ENCODE peak calls at places on chromosomes 11 and 22, in eight cellular contexts. Z is HCT116, Y is Panc1, T is GM12878, V is upper lobe of left lung, B is K562, H is HepG2, N is GM23338. W is an unnamed sample.

GRCh38 chr11:35702126-35702525 is 39.6 kb downstream of the TRIM44 start:
- ATAC-seq in N (no peak), H (no peak), B (no peak), V (no peak), T (no peak), Y (no peak), Z (no peak), W (no peak)

GRCh38 chr22:26169312-26170111 is at the start of gene SEZ6L:
- ATAC-seq in V (peak), N (peak), Y (no peak), H (peak), B (no peak), Z (no peak), T (no peak), W (peak)

GRCh38 chr22:37659066-37659896 is 758 bp downstream of the PDXP start:
- ATAC-seq in H (peak), Z (no peak), N (no peak), T (no peak), V (no peak), Y (peak), B (no peak), W (no peak)

GRCh38 chr22:25704701-25705100 is 37.3 kb upstream of the MYO18B start:
- ATAC-seq in Y (no peak), B (no peak), T (peak), V (no peak), H (no peak), Z (no peak), N (no peak), W (no peak)

GRCh38 chr11:64103377-64103985 is 62.4 kb downstream of the MACROD1 start:
- ATAC-seq in Y (no peak), T (no peak), V (no peak), Z (no peak), N (no peak), H (no peak), B (no peak), W (no peak)

GRCh38 chr11:92886243-92886905 is 83.1 kb upstream of the MTNR1B start:
- ATAC-seq in N (peak), T (peak), Y (peak), H (peak), Z (peak), V (peak), B (peak), W (peak)

GRCh38 chr11:93166194-93166593 is 31.6 kb downstream of the SLC36A4 start:
- ATAC-seq in N (no peak), Y (no peak), H (no peak), V (no peak), Z (no peak), T (no peak), B (no peak), W (no peak)

GRCh38 chr11:96271777-96272176 is 71.2 kb downstream of the MAML2 start:
- ATAC-seq in N (no peak), Y (no peak), B (no peak), H (no peak), Z (no peak), V (no peak), T (no peak), W (no peak)

GRCh38 chr11:132106336-132106982 is 736.0 kb downstream of the NTM start:
- ATAC-seq in B (no peak), Z (no peak), H (no peak), N (no peak), Y (no peak), V (no peak), T (no peak), W (no peak)

GRCh38 chr11:125164422-125165110 is at the start of gene PKNOX2:
- ATAC-seq in Z (peak), Y (peak), B (peak), N (peak), V (peak), T (peak), H (peak), W (peak)

GRCh38 chr22:23012081-23012622 is 58.2 kb upstream of the GNAZ start:
- ATAC-seq in T (peak), N (no peak), Y (no peak), V (no peak), Z (no peak), B (no peak), H (no peak), W (no peak)

GRCh38 chr11:95831198-95831883 is 41.0 kb downstream of the CEP57 start:
- ATAC-seq in T (peak), H (no peak), Z (no peak), N (no peak), Y (no peak), V (no peak), B (no peak), W (no peak)

GRCh38 chr11:119615003-119615878 is 113.8 kb downstream of the NECTIN1 start:
- ATAC-seq in N (no peak), Z (peak), B (no peak), T (peak), V (peak), H (peak), Y (peak), W (peak)

GRCh38 chr11:18329196-18329870 is 7.0 kb downstream of the GTF2H1 start:
- ATAC-seq in Z (no peak), N (no peak), H (no peak), T (peak), B (peak), V (no peak), Y (no peak), W (no peak)

GRCh38 chr11:99069831-99070444 is 49.2 kb downstream of the CNTN5 start:
- ATAC-seq in Z (no peak), H (peak), B (no peak), T (peak), V (peak), N (peak), Y (peak), W (no peak)

GRCh38 chr11:9820260-9820659 is 156.4 kb downstream of the SWAP70 start:
- ATAC-seq in Y (peak), H (no peak), B (peak), V (no peak), N (peak), Z (no peak), T (no peak), W (no peak)

GRCh38 chr11:126371595-126371994 is 16.1 kb downstream of the ST3GAL4 start:
- ATAC-seq in T (no peak), B (no peak), N (no peak), Z (no peak), V (no peak), H (no peak), Y (no peak), W (no peak)

GRCh38 chr22:29951675-29952413 is 68.9 kb downstream of the MTMR3 start:
- ATAC-seq in N (peak), V (no peak), Z (no peak), T (no peak), Y (no peak), B (peak), H (no peak), W (no peak)

GRCh38 chr11:93663021-93663420 is 1.5 kb downstream of the CEP295 start:
- ATAC-seq in V (no peak), N (no peak), T (no peak), B (peak), H (no peak), Y (no peak), Z (no peak), W (no peak)

DNA sequence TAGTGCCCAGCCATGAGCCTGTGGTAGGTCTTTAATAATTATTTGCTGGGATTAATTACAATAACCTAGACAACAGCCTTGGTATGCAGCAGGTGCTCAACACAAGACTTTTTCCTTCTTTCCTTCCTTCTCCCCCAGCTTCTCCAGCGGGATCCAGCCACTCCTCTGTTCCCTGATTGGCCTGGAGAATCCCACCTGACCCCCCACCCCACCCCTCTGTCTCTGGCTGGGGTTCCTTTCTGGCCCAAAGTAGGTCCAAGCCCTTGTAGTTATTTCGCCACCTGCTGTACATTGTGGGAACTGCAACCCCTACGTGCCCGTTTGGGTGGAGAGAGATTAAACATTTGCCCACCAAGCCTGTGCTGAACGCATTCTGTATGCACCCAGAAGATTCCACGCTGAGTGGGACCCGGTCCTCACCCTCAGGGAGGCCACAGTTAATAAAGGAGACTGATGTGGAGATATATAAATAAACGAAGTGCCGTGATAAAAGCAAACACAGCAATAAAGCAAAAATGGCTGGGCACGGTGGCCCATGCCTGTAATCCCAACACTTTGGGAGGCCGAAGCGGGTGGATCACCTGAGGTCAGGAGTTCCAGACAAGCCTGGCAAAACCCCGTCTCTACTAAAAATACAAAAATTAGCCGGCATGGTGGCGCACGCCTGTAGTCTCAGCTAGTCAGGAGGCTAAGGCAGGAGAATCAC is 32.1 kb upstream of the DGKZ start:
- ATAC-seq in H (peak), N (peak), Y (peak), Z (peak), B (peak), V (peak), T (peak), W (peak)
- TF ChIP-seq POLR2AphosphoS5 in H (no peak), N (peak), Y (no peak), Z (peak), B (no peak), V (no peak), T (no peak), W (no peak)

DNA sequence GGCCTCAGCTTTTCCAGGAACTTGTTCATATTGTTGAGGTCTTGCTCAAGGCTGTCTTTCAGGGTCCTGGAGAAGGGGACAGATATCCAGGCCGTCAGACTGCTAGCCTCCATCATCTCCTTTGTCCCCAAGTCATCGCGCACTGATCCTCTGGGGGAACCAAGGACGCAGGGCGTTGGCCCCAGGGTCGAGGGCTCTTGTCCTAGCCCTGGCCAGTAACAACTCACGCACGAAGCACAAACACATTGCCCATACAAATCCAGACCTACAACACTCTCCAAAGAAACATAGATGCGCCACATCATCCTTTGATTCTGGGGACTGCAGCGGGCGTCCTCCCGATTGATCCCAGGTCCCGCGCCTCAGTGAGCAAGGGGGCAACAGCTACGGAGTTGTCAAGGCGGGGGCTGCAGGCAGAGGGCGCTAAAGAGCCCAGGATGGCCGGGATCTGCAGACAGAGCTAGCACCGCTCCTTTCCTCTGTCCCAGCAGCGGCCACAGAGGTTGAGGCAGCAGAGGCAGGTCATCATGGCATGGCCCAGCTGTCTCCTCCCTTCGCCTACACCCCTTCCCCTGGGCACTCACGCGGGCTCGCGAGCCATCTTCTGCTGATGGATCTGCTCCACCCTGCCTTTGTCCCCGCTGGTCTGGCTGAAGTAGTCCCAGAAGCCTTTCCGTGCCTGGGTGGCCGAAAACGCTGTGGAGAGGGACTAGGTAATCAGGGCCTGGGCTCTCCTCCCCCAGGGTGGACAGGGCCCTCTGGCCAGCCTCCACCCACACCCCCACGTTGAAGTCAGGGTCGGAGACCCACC is 472 bp downstream of the APOA5 start:
- ATAC-seq in T (peak), Y (peak), V (peak), Z (peak), H (peak), B (peak), N (peak), W (peak)
- TF ChIP-seq POLR2AphosphoS5 in T (no peak), Y (no peak), V (no peak), Z (no peak), H (peak), B (no peak), N (peak), W (no peak)

GRCh38 chr11:65132238-65132987 is 1.9 kb downstream of the SYVN1 start:
- ATAC-seq in T (peak), Y (no peak), V (no peak), N (no peak), H (no peak), Z (no peak), B (no peak), W (no peak)

GRCh38 chr11:65131895-65132237 is 2.5 kb downstream of the SYVN1 start:
- ATAC-seq in T (no peak), H (no peak), N (no peak), Y (no peak), Z (no peak), B (no peak), V (no peak), W (no peak)

GRCh38 chr11:65133724-65134123 is 595 bp downstream of the SYVN1 start:
- ATAC-seq in B (no peak), Y (no peak), Z (no peak), V (peak), T (no peak), N (no peak), H (no peak), W (no peak)

GRCh38 chr11:65134240-65134951 is at the start of gene SYVN1:
- ATAC-seq in B (peak), H (peak), T (peak), Y (peak), N (peak), Z (peak), V (peak), W (peak)

DNA sequence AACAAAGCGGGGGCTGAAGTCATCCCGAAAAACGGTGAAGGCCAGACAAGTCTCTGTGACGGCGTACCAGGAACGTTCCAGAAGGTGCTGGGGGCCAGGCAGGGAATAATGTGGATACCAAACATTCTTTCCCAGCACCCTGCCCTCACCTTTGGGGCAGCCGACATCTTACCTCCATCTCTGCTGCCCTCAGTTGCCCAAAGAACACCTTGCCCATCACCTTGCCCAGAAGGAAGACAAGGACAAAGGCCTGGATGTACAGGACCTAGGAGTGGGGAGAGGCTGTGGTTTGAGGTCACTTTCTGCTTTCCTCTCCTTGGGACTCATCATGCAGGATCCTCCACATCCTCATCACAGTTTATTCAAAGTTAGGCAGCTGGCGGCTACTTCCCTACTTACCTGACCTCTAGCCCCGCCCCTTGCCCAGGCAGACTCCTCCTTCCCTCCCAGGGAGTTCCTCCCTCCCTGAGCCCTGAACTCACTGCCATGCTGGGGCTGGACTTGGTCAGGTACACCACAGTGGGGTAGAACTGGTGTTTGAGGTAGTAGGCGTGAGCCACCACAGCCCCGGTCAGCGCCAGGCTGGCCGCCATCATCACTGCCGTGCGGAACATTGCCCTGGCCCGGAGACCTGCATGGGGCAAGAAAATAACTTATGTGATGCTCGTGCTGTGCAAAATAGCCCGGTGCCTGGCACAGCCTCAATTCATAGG is 1.2 kb downstream of the SYVN1 start:
- ATAC-seq in Z (peak), V (no peak), Y (no peak), H (peak), N (peak), T (peak), B (peak), W (no peak)
- TF ChIP-seq POLR2AphosphoS5 in Z (peak), V (no peak), Y (no peak), H (peak), N (no peak), T (no peak), B (no peak), W (no peak)

GRCh38 chr22:46129390-46130041 is 20.8 kb upstream of the PPARA start:
- ATAC-seq in B (no peak), Z (no peak), Y (no peak), N (no peak), V (peak), H (peak), T (peak), W (no peak)
- TF ChIP-seq POLR2AphosphoS5 in B (no peak), Z (no peak), Y (no peak), N (no peak), V (peak), H (no peak), T (peak), W (no peak)

W was measured in gastroesophageal sphincter.